ENCODE peak calls at places on chromosomes 1 and 21, in ten cellular contexts. E, K, U, F, Q, V, D, C, W and R are unnamed samples.

GRCh38 chr1:203534526-203534925 is 40.6 kb downstream of the OPTC start:
- DNase-seq in E (peak), K (no peak), U (peak), F (peak), Q (no peak), V (peak), D (peak), C (peak), W (no peak), R (no peak)

GRCh38 chr21:42051788-42052187 is 19.3 kb upstream of the UMODL1 start:
- DNase-seq in E (no peak), K (peak), U (no peak), F (no peak), Q (no peak), V (no peak), D (no peak), C (no peak), W (no peak), R (no peak)

GRCh38 chr1:59029366-59029765 is 245.5 kb upstream of the JUN start:
- DNase-seq in E (no peak), K (no peak), U (no peak), F (no peak), Q (no peak), V (no peak), D (peak), C (no peak), W (no peak), R (no peak)

GRCh38 chr1:106189780-106190179 is 866.7 kb upstream of the PRMT6 start:
- DNase-seq in E (no peak), K (no peak), U (no peak), F (no peak), Q (no peak), V (no peak), D (no peak), C (no peak), W (no peak), R (no peak)

GRCh38 chr1:164360265-164360664 is 198.7 kb upstream of the PBX1 start:
- DNase-seq in E (no peak), K (no peak), U (no peak), F (no peak), Q (no peak), V (no peak), D (no peak), C (no peak), W (no peak), R (no peak)

GRCh38 chr1:61743716-61744620 is 1.7 kb downstream of the PATJ start:
- DNase-seq in E (peak), K (no peak), U (no peak), F (no peak), Q (no peak), V (no peak), D (no peak), C (no peak), W (no peak), R (no peak)

GRCh38 chr1:9410737-9411297 is 118.1 kb downstream of the SPSB1 start:
- DNase-seq in E (no peak), K (no peak), U (no peak), F (peak), Q (no peak), V (peak), D (no peak), C (peak), W (no peak), R (no peak)

GRCh38 chr1:164649146-164649545 is 90.2 kb downstream of the PBX1 start:
- DNase-seq in E (no peak), K (no peak), U (no peak), F (no peak), Q (no peak), V (no peak), D (no peak), C (no peak), W (no peak), R (no peak)